ENCODE peak calls at places on chromosomes 5 and 9, in eight cellular contexts. E is GM10248; G is ecto neural progenitor cell; V is stimulated activated CD4-positive, alpha-beta T cell treated with anti-CD3 and anti-CD28 coated beads, Interleukin-12 subunit alpha, Interleukin-12 subunit beta, amount 100 ng/mL, for 48 hours; X is SW 1271; U is NCI-H226; J is stimulated activated naive CD4-positive, alpha-beta T cell; M is COLO829. Q is an unnamed sample.

GRCh38 chr5:128271859-128272446 is 188.4 kb downstream of the SLC12A2 start:
- DNase-seq in E (no peak), G (no peak), V (no peak), X (peak), U (peak), J (no peak), M (peak), Q (no peak)

GRCh38 chr5:1244976-1245375 is 19.8 kb downstream of the SLC6A18 start:
- DNase-seq in E (no peak), G (no peak), V (no peak), X (no peak), U (no peak), J (no peak), M (peak), Q (peak)

GRCh38 chr5:142432369-142432863 is 107.6 kb upstream of the SPRY4 start:
- DNase-seq in E (peak), G (no peak), V (peak), X (no peak), U (no peak), J (no peak), M (no peak), Q (no peak)

GRCh38 chr5:38780950-38781349 is 64.9 kb upstream of the OSMR start:
- DNase-seq in E (no peak), G (no peak), V (no peak), X (no peak), U (peak), J (no peak), M (no peak), Q (no peak)

GRCh38 chr9:98341157-98342102 is 86.0 kb upstream of the TBC1D2 start:
- DNase-seq in E (peak), G (no peak), V (no peak), X (no peak), U (no peak), J (no peak), M (no peak), Q (no peak)

GRCh38 chr5:55853271-55853670 is 2.1 kb downstream of the IL31RA start:
- DNase-seq in E (no peak), G (no peak), V (no peak), X (no peak), U (no peak), J (no peak), M (no peak), Q (no peak)

GRCh38 chr5:80260461-80260860 is 4.6 kb upstream of the SERINC5 start:
- DNase-seq in E (no peak), G (no peak), V (no peak), X (no peak), U (no peak), J (no peak), M (no peak), Q (no peak)

GRCh38 chr9:25224309-25224708 is 453.9 kb downstream of the TUSC1 start:
- DNase-seq in E (no peak), G (no peak), V (no peak), X (no peak), U (no peak), J (no peak), M (no peak), Q (no peak)